ENCODE peak calls at places on chromosomes 5 and 9, in five cellular contexts. K, Z, M, O and G are unnamed samples.

GRCh38 chr9:133088146-133088750 is 26.5 kb downstream of the CEL start:
- DNase-seq in K (no peak), Z (no peak), M (no peak), O (no peak), G (no peak)

GRCh38 chr5:167489202-167489601 is 802.2 kb upstream of the WWC1 start:
- DNase-seq in K (no peak), Z (peak), M (no peak), O (no peak), G (no peak)

GRCh38 chr5:7856855-7857254 is 5.9 kb upstream of the CFAP90 start:
- DNase-seq in K (peak), Z (peak), M (no peak), O (no peak), G (peak)

GRCh38 chr5:93579561-93580386 is 1.2 kb downstream of the NR2F1-AS1 start:
- DNase-seq in K (peak), Z (peak), M (no peak), O (no peak), G (no peak)

GRCh38 chr5:13408616-13409015 is 535.9 kb downstream of the DNAH5 start:
- DNase-seq in K (no peak), Z (no peak), M (no peak), O (no peak), G (no peak)

GRCh38 chr9:114228034-114228808 is 72.9 kb downstream of the COL27A1 start:
- DNase-seq in K (no peak), Z (no peak), M (no peak), O (no peak), G (no peak)

GRCh38 chr9:16425572-16425971 is 444.9 kb downstream of the BNC2 start:
- DNase-seq in K (no peak), Z (peak), M (no peak), O (no peak), G (no peak)

GRCh38 chr9:137113385-137114159 is 961 bp downstream of the DPP7 start:
- DNase-seq in K (no peak), Z (no peak), M (no peak), O (no peak), G (peak)

GRCh38 chr9:137545123-137545522 is 5.1 kb downstream of the PNPLA7 start:
- DNase-seq in K (no peak), Z (peak), M (peak), O (no peak), G (no peak)

GRCh38 chr5:154568597-154568996 is 90.6 kb upstream of the HAND1 start:
- DNase-seq in K (no peak), Z (no peak), M (no peak), O (no peak), G (no peak)

GRCh38 chr9:114001794-114002261 is 76.3 kb downstream of the AMBP start:
- DNase-seq in K (peak), Z (no peak), M (no peak), O (no peak), G (no peak)

GRCh38 chr5:176812269-176813259 is 2.2 kb downstream of the UNC5A start:
- DNase-seq in K (peak), Z (peak), M (no peak), O (no peak), G (no peak)

GRCh38 chr9:92385953-92386352 is 18.4 kb downstream of the OGN start:
- DNase-seq in K (no peak), Z (no peak), M (no peak), O (no peak), G (peak)

GRCh38 chr5:176418251-176418650 is 1.9 kb upstream of the CLTB start:
- DNase-seq in K (no peak), Z (no peak), M (no peak), O (no peak), G (no peak)

GRCh38 chr5:16736158-16736994 is 119.6 kb upstream of the RETREG1 start:
- DNase-seq in K (peak), Z (peak), M (no peak), O (peak), G (no peak)

GRCh38 chr5:11105706-11106105 is 344.7 kb upstream of the DAP start:
- DNase-seq in K (no peak), Z (no peak), M (no peak), O (no peak), G (no peak)

GRCh38 chr5:145483211-145483610 is 351.9 kb downstream of the PRELID2 start:
- DNase-seq in K (no peak), Z (peak), M (no peak), O (no peak), G (peak)

GRCh38 chr9:34254966-34255825 is 73.9 kb downstream of the KIF24 start:
- DNase-seq in K (no peak), Z (peak), M (no peak), O (no peak), G (no peak)

GRCh38 chr9:2053883-2054845 is 39.0 kb downstream of the SMARCA2 start:
- DNase-seq in K (no peak), Z (peak), M (peak), O (no peak), G (no peak)

GRCh38 chr9:29958469-29958868 is 2385.2 kb upstream of the C9orf72 start:
- DNase-seq in K (no peak), Z (no peak), M (no peak), O (no peak), G (no peak)

GRCh38 chr5:131637694-131638093 is 2.7 kb upstream of the RAPGEF6 start:
- DNase-seq in K (no peak), Z (no peak), M (no peak), O (no peak), G (no peak)

GRCh38 chr9:116572095-116572748 is 114.9 kb upstream of the TRIM32 start:
- DNase-seq in K (peak), Z (peak), M (peak), O (peak), G (peak)

GRCh38 chr9:94782367-94783120 is 56.0 kb downstream of the AOPEP start:
- DNase-seq in K (no peak), Z (peak), M (no peak), O (no peak), G (no peak)

GRCh38 chr5:8683528-8683927 is 814.6 kb downstream of the MTRR start:
- DNase-seq in K (no peak), Z (peak), M (no peak), O (peak), G (no peak)

GRCh38 chr5:65663804-65664521 is 39.1 kb downstream of the SHLD3 start:
- DNase-seq in K (peak), Z (peak), M (no peak), O (no peak), G (peak)

GRCh38 chr5:116652196-116652729 is 77.6 kb upstream of the SEMA6A start:
- DNase-seq in K (peak), Z (peak), M (peak), O (peak), G (no peak)

GRCh38 chr5:122465994-122466393 is 154.0 kb downstream of the SNCAIP start:
- DNase-seq in K (no peak), Z (no peak), M (no peak), O (no peak), G (no peak)

GRCh38 chr5:80672140-80672736 is 17.5 kb upstream of the DHFR start:
- DNase-seq in K (peak), Z (peak), M (peak), O (no peak), G (peak)